ENCODE peak calls at places on chromosomes 13 and 19, in seven cellular contexts. K is CD8-positive, alpha-beta T cell; H is cardiac muscle cell; R is left ventricle myocardium inferior; G is thoracic aorta; Y is AG04450; P is breast epithelium. L is an unnamed sample. For H3K9me3, the result is how much of the 10 kb centered on the place peaks cover.

GRCh38 chr13:53138369-53139036 is 109.9 kb downstream of the OLFM4 start:
- DNase-seq in K (no peak), H (no peak), R (peak), G (no peak), Y (no peak), P (no peak), L (no peak)

GRCh38 chr19:40213251-40213793 is 4.9 kb downstream of the TTC9B start:
- DNase-seq in K (no peak), H (no peak), R (no peak), G (no peak), Y (no peak), P (no peak), L (no peak)

GRCh38 chr13:109764474-109765292 is 21.7 kb downstream of the IRS2 start:
- DNase-seq in K (no peak), H (no peak), R (no peak), G (no peak), Y (no peak), P (no peak), L (no peak)

GRCh38 chr13:101875717-101876393 is 423.4 kb downstream of the ITGBL1 start:
- DNase-seq in K (no peak), H (no peak), R (no peak), G (no peak), Y (peak), P (no peak), L (no peak)

GRCh38 chr13:59318320-59318930 is 845.3 kb downstream of the DIAPH3 start:
- DNase-seq in K (peak), H (peak), R (peak), G (no peak), Y (peak), P (no peak), L (no peak)

GRCh38 chr13:44692173-44692713 is 116.1 kb upstream of the TSC22D1 start:
- DNase-seq in K (no peak), H (no peak), R (no peak), G (no peak), Y (no peak), P (no peak), L (no peak)

GRCh38 chr13:30313307-30313706 is 6.0 kb upstream of the KATNAL1 start:
- DNase-seq in K (no peak), H (no peak), R (no peak), G (no peak), Y (no peak), P (no peak), L (no peak)

GRCh38 chr13:94073006-94073744 is 406.3 kb downstream of the DCT start:
- DNase-seq in K (no peak), H (peak), R (no peak), G (no peak), Y (peak), P (no peak), L (no peak)

GRCh38 chr19:35030257-35031071 is at the start of gene SCN1B:
- DNase-seq in K (peak), H (peak), R (peak), G (no peak), Y (no peak), P (no peak), L (peak)

GRCh38 chr19:19185853-19186728 is 5.9 kb downstream of the BORCS8 start:
- DNase-seq in K (peak), H (peak), R (no peak), G (no peak), Y (no peak), P (no peak), L (no peak)

GRCh38 chr13:90757127-90757680 is 590.3 kb upstream of the MIR17HG start:
- DNase-seq in K (no peak), H (no peak), R (no peak), G (no peak), Y (no peak), P (no peak), L (no peak)

GRCh38 chr19:17385878-17386611 is 8.0 kb downstream of the CCDC194 start:
- DNase-seq in K (peak), H (peak), R (peak), G (no peak), Y (no peak), P (no peak), L (peak)

GRCh38 chr13:99357920-99358319 is 50.7 kb upstream of the GPR183 start:
- DNase-seq in K (no peak), H (no peak), R (no peak), G (no peak), Y (no peak), P (no peak), L (no peak)

GRCh38 chr19:16200038-16200775 is 2.5 kb downstream of the AP1M1 start:
- DNase-seq in K (no peak), H (no peak), R (no peak), G (no peak), Y (no peak), P (no peak), L (no peak)

GRCh38 chr13:49998714-49999624 is 2.1 kb downstream of the TRIM13 start:
- DNase-seq in K (no peak), H (no peak), R (no peak), G (no peak), Y (no peak), P (no peak), L (no peak)

GRCh38 chr19:3642987-3643386 is 16.4 kb upstream of the CACTIN start:
- DNase-seq in K (no peak), H (peak), R (no peak), G (no peak), Y (no peak), P (no peak), L (no peak)

GRCh38 chr19:33186431-33186830 is 7.7 kb upstream of the LRP3 start:
- DNase-seq in K (no peak), H (no peak), R (no peak), G (no peak), Y (no peak), P (no peak), L (no peak)

GRCh38 chr19:38917921-38918491 is 6.0 kb upstream of the CCER2 start:
- DNase-seq in K (no peak), H (peak), R (no peak), G (no peak), Y (no peak), P (no peak), L (no peak)

GRCh38 chr13:92833071-92833470 is 393.5 kb upstream of the GPC6 start:
- DNase-seq in K (no peak), H (no peak), R (no peak), G (no peak), Y (peak), P (no peak), L (no peak)

GRCh38 chr13:30551194-30551593 is 66.5 kb upstream of the USPL1 start:
- DNase-seq in K (no peak), H (peak), R (no peak), G (no peak), Y (no peak), P (no peak), L (no peak)

GRCh38 chr13:80883545-80883944 is 542.6 kb upstream of the SPRY2 start:
- DNase-seq in K (no peak), H (no peak), R (no peak), G (no peak), Y (no peak), P (no peak), L (no peak)

GRCh38 chr19:7540761-7541480 is 5.4 kb downstream of the PNPLA6 start:
- DNase-seq in K (no peak), H (peak), R (no peak), G (no peak), Y (no peak), P (no peak), L (no peak)

GRCh38 chr13:106529415-106530208 is 5.8 kb downstream of the EFNB2 start:
- DNase-seq in K (no peak), H (no peak), R (no peak), G (no peak), Y (no peak), P (no peak), L (no peak)

GRCh38 chr13:29520671-29521070 is 74.8 kb downstream of the SLC7A1 start:
- DNase-seq in K (no peak), H (no peak), R (no peak), G (no peak), Y (peak), P (no peak), L (no peak)

GRCh38 chr13:93199856-93200255 is 26.8 kb upstream of the GPC6 start:
- DNase-seq in K (no peak), H (no peak), R (no peak), G (no peak), Y (no peak), P (no peak), L (no peak)

GRCh38 chr13:80830431-80830830 is 489.5 kb upstream of the SPRY2 start:
- DNase-seq in K (no peak), H (no peak), R (no peak), G (no peak), Y (no peak), P (no peak), L (no peak)

GRCh38 chr19:11447347-11448262 is 12.2 kb downstream of the PRKCSH start:
- DNase-seq in K (no peak), H (no peak), R (no peak), G (no peak), Y (no peak), P (no peak), L (no peak)

GRCh38 chr19:34085336-34085735 is 87.0 kb upstream of the LSM14A start:
- DNase-seq in K (no peak), H (no peak), R (no peak), G (no peak), Y (no peak), P (no peak), L (no peak)

GRCh38 chr13:44236370-44236769 is 137.3 kb upstream of the SERP2 start:
- DNase-seq in K (no peak), H (no peak), R (no peak), G (no peak), Y (peak), P (no peak), L (no peak)

GRCh38 chr13:49679244-49679643 is 12.0 kb downstream of the EBPL start:
- DNase-seq in K (no peak), H (no peak), R (no peak), G (no peak), Y (no peak), P (no peak), L (no peak)

GRCh38 chr13:45501175-45501526 is 36.4 kb downstream of the COG3 start:
- DNase-seq in K (no peak), H (no peak), R (no peak), G (no peak), Y (no peak), P (no peak), L (no peak)

GRCh38 chr13:105196052-105196451 is 1339.4 kb downstream of the EFNB2 start:
- DNase-seq in K (no peak), H (no peak), R (no peak), G (no peak), Y (no peak), P (no peak), L (no peak)

GRCh38 chr19:15453091-15453498 is 3.3 kb upstream of the WIZ start:
- DNase-seq in K (no peak), H (peak), R (no peak), G (no peak), Y (no peak), P (no peak), L (no peak)

GRCh38 chr19:5588441-5588840 is 20.7 kb upstream of the TINCR start:
- DNase-seq in K (no peak), H (no peak), R (no peak), G (no peak), Y (no peak), P (no peak), L (no peak)

GRCh38 chr13:48199404-48199991 is 33.5 kb upstream of the ITM2B start:
- DNase-seq in K (no peak), H (no peak), R (no peak), G (no peak), Y (no peak), P (no peak), L (no peak)

GRCh38 chr13:112727581-112727980 is 37.7 kb downstream of the ATP11A start:
- DNase-seq in K (no peak), H (no peak), R (no peak), G (no peak), Y (no peak), P (no peak), L (no peak)

GRCh38 chr13:51524846-51525566 is 59.3 kb upstream of the WDFY2 start:
- DNase-seq in K (no peak), H (no peak), R (no peak), G (no peak), Y (no peak), P (no peak), L (no peak)

GRCh38 chr13:48784906-48785555 is 131.3 kb downstream of the CYSLTR2 start:
- DNase-seq in K (no peak), H (no peak), R (no peak), G (no peak), Y (no peak), P (no peak), L (no peak)

GRCh38 chr19:46900341-46900740 is 39.5 kb downstream of the ARHGAP35 start:
- DNase-seq in K (no peak), H (no peak), R (no peak), G (no peak), Y (no peak), P (no peak), L (no peak)
- H3K9me3 ChIP-seq in K (under half), H (under half), R (under half), G (under half), Y (under half), P (under half), L (under half)

DNA sequence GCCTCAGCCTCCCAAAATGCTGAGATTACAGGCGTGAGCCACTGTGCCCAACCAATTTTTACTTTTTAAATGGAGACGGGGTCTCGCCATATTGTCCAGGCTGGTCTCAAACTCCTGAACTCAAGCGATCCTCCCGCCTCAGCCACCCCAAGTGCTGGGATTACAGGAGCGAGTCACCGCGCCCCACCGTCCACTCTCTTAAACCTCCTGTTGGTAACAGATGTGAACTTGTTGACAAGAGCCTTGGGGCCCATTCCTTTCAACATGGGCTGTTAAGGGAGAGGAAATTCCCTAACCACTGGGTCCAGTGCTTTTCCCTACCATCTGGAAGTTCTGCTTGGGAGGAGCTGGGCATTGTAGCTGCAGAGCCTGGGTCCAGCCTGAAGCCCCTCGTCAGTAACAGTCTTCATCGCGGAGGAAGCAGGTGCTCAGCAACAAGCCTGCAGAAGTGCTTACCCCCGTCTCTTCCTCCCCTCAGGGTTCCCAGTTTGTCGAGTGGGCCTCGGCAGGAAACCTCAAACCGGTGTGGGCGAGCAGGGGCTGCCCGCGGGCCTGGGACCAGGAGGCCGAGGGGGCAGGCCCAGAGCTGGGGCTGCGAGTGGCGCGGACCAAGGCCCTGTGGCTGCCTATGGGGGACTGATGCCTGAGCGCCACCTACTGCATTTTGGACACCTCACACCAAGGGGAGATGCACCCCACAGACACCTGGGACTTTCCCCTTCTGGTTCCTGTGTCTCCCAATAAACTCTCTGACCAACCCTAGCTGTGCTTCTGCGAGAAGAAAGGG is 4.0 kb upstream of the FLT3LG start:
- DNase-seq in K (peak), H (no peak), R (no peak), G (no peak), Y (no peak), P (no peak), L (no peak)
- TF ChIP-seq CTCF in K (peak), H (no peak), R (peak), G (no peak), Y (peak), P (no peak), L (no peak)

GRCh38 chr13:74251778-74252519 is 117.7 kb upstream of the KLF12 start:
- DNase-seq in K (no peak), H (no peak), R (no peak), G (no peak), Y (no peak), P (no peak), L (no peak)

GRCh38 chr13:74259641-74260040 is 125.4 kb upstream of the KLF12 start:
- DNase-seq in K (no peak), H (no peak), R (no peak), G (no peak), Y (no peak), P (no peak), L (no peak)

GRCh38 chr13:74253161-74253560 is 119.0 kb upstream of the KLF12 start:
- DNase-seq in K (no peak), H (no peak), R (no peak), G (no peak), Y (no peak), P (no peak), L (no peak)

GRCh38 chr13:74258951-74259350 is 124.7 kb upstream of the KLF12 start:
- DNase-seq in K (no peak), H (no peak), R (no peak), G (no peak), Y (no peak), P (no peak), L (no peak)

GRCh38 chr13:74256969-74257368 is 122.8 kb upstream of the KLF12 start:
- DNase-seq in K (no peak), H (no peak), R (no peak), G (no peak), Y (no peak), P (no peak), L (no peak)
- H3K27ac ChIP-seq in K (no peak), H (no peak), R (no peak), G (no peak), Y (no peak), P (no peak), L (no peak)

GRCh38 chr19:9348253-9348652 is 14.6 kb upstream of the ZNF177 start:
- DNase-seq in K (no peak), H (no peak), R (no peak), G (no peak), Y (no peak), P (no peak), L (no peak)
- H3K9me3 ChIP-seq in K (under half), H (under half), R (half or more), G (half or more), Y (under half), P (half or more), L (half or more)

DNA sequence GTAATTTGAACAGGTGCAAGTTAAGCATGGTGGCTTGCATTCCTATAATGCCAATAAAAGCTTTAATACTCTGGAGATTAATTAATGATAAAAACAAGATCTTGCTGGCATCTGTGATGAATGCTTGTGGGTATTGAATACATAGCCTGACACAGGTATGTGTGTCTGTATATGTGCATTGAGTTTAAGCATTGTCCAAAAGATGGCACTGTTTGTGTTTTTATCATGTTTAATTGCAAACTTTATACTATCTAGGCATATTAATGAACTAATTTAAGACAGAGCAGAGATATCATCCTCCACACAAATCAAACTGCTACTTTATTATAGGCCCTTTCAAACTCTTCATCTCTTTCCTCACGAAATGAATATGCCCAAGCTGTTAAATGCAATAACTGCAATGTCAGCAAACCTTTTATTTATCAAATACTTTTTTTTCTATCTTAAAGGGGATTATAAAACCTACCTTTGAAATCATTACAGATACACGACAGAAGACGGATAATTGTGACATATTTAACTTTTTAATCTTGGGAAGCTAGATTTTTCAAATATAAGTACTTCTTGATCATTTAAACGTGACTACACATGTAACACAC is 86.5 kb downstream of the TNFSF11 start:
- DNase-seq in K (no peak), H (no peak), R (no peak), G (no peak), Y (no peak), P (no peak), L (no peak)
- TF ChIP-seq CTCF in K (no peak), H (peak), R (peak), G (no peak), Y (peak), P (no peak), L (no peak)

GRCh38 chr13:33274264-33274663 is 11.3 kb downstream of the STARD13 start:
- DNase-seq in K (no peak), H (no peak), R (no peak), G (no peak), Y (no peak), P (no peak), L (no peak)

GRCh38 chr13:33272531-33273124 is 12.9 kb downstream of the STARD13 start:
- DNase-seq in K (no peak), H (no peak), R (no peak), G (no peak), Y (no peak), P (no peak), L (no peak)

GRCh38 chr13:33270906-33271538 is 14.5 kb downstream of the STARD13 start:
- DNase-seq in K (no peak), H (no peak), R (no peak), G (no peak), Y (no peak), P (no peak), L (no peak)

GRCh38 chr13:33275916-33276315 is 9.6 kb downstream of the STARD13 start:
- DNase-seq in K (no peak), H (no peak), R (no peak), G (no peak), Y (no peak), P (no peak), L (no peak)

DNA sequence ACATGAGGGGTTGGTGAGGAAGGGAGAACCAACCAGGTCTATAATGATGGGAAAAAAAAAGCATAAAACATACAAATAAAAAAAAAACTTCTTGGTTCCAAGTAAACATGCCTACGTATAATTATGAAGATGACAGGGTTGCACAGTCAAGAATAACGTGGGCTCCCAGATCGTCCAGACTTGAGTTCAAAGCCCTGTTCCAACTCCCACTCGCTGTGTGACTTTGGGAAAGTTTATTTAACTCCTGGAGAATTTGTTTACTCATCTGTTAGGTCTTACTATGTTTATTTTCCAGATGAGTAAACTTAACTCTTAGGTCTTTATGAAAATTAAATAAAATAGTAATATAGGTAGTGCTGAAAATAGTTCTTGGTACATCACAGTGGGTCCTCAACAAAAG is 13.8 kb downstream of the STARD13 start:
- DNase-seq in K (no peak), H (no peak), R (no peak), G (no peak), Y (no peak), P (no peak), L (no peak)
- H3K27ac ChIP-seq in K (no peak), H (no peak), R (peak), G (no peak), Y (no peak), P (peak), L (no peak)

GRCh38 chr19:54552913-54553310 is 20.7 kb upstream of the LILRA2 start:
- DNase-seq in K (no peak), H (no peak), R (no peak), G (no peak), Y (no peak), P (no peak), L (no peak)

GRCh38 chr19:54554896-54555295 is 18.7 kb upstream of the LILRA2 start:
- DNase-seq in K (no peak), H (no peak), R (no peak), G (no peak), Y (no peak), P (no peak), L (no peak)

GRCh38 chr19:54551293-54551692 is 22.3 kb upstream of the LILRA2 start:
- DNase-seq in K (peak), H (no peak), R (no peak), G (no peak), Y (no peak), P (no peak), L (no peak)

GRCh38 chr19:54554006-54554405 is 19.6 kb upstream of the LILRA2 start:
- DNase-seq in K (no peak), H (no peak), R (no peak), G (no peak), Y (no peak), P (no peak), L (no peak)

GRCh38 chr19:54551950-54552912 is 21.4 kb upstream of the LILRA2 start:
- DNase-seq in K (no peak), H (no peak), R (peak), G (no peak), Y (no peak), P (no peak), L (no peak)
- H3K9me3 ChIP-seq in K (under half), H (under half), R (under half), G (under half), Y (half or more), P (under half), L (under half)